ENCODE peak calls at places on chromosome 5, in seven cellular contexts. H, J, U, A, R, Z and V are unnamed samples.

GRCh38 chr5:132770476-132771159 is 6.4 kb downstream of the SEPTIN8 start:
- DNase-seq in H (no peak), J (no peak), U (no peak), A (no peak), R (no peak), Z (no peak), V (no peak)

GRCh38 chr5:99105216-99105615 is 176.4 kb upstream of the CHD1 start:
- DNase-seq in H (no peak), J (no peak), U (no peak), A (no peak), R (no peak), Z (no peak), V (no peak)

GRCh38 chr5:172577510-172577909 is 63.6 kb upstream of the NEURL1B start:
- DNase-seq in H (no peak), J (no peak), U (no peak), A (no peak), R (no peak), Z (no peak), V (no peak)

GRCh38 chr5:139862313-139862712 is 66.7 kb downstream of the PSD2 start:
- DNase-seq in H (no peak), J (no peak), U (no peak), A (no peak), R (no peak), Z (no peak), V (no peak)

GRCh38 chr5:148904440-148904839 is 78.0 kb downstream of the ADRB2 start:
- DNase-seq in H (no peak), J (no peak), U (no peak), A (no peak), R (peak), Z (no peak), V (no peak)

GRCh38 chr5:6686916-6687409 is 26.3 kb upstream of the TENT4A start:
- DNase-seq in H (peak), J (no peak), U (no peak), A (no peak), R (no peak), Z (no peak), V (peak)

GRCh38 chr5:392431-392988 is 50.5 kb upstream of the EXOC3 start:
- DNase-seq in H (peak), J (no peak), U (no peak), A (peak), R (no peak), Z (peak), V (no peak)

GRCh38 chr5:88677943-88678779 is 204.8 kb downstream of the MEF2C start:
- DNase-seq in H (no peak), J (no peak), U (no peak), A (no peak), R (no peak), Z (no peak), V (no peak)

GRCh38 chr5:164051745-164052144 is 546.3 kb downstream of the MAT2B start:
- DNase-seq in H (no peak), J (no peak), U (no peak), A (no peak), R (no peak), Z (no peak), V (peak)